ENCODE peak calls at places on chromosomes 11 and 22, in ten cellular contexts. K is heart left ventricle, T is body of pancreas, M is dorsolateral prefrontal cortex, X is endothelial cell, Q is nephron progenitor cell, Y is epithelial cell of esophagus, P is foreskin fibroblast, C is left ventricle myocardium inferior, L is B cell. O is an unnamed sample.

GRCh38 chr22:23216331-23217170 is 36.2 kb downstream of the BCR start:
- DNase-seq in K (no peak), T (no peak), M (peak), X (no peak), Q (no peak), Y (no peak), P (no peak), C (no peak), L (peak), O (peak)

GRCh38 chr11:112795142-112795815 is 165.9 kb upstream of the NCAM1 start:
- DNase-seq in K (no peak), T (peak), M (no peak), X (peak), Q (peak), Y (peak), P (peak), C (no peak), L (peak), O (no peak)

GRCh38 chr22:43000441-43001175 is 14.3 kb downstream of the PACSIN2 start:
- DNase-seq in K (no peak), T (no peak), M (no peak), X (no peak), Q (no peak), Y (peak), P (peak), C (no peak), L (no peak), O (no peak)

GRCh38 chr11:16739326-16739875 is 954 bp downstream of the C11orf58 start:
- DNase-seq in K (no peak), T (no peak), M (no peak), X (no peak), Q (no peak), Y (no peak), P (no peak), C (no peak), L (no peak), O (no peak)

GRCh38 chr11:66015094-66015881 is 3.5 kb downstream of the CST6 start:
- DNase-seq in K (peak), T (no peak), M (no peak), X (no peak), Q (no peak), Y (no peak), P (peak), C (peak), L (no peak), O (no peak)

GRCh38 chr22:17785185-17786184 is 11.2 kb upstream of the BID start:
- DNase-seq in K (no peak), T (peak), M (no peak), X (peak), Q (peak), Y (peak), P (no peak), C (peak), L (peak), O (peak)

GRCh38 chr22:46233231-46233630 is 16.9 kb downstream of the CDPF1 start:
- DNase-seq in K (peak), T (peak), M (no peak), X (no peak), Q (no peak), Y (peak), P (no peak), C (peak), L (no peak), O (no peak)

GRCh38 chr11:99682171-99682570 is 661.4 kb downstream of the CNTN5 start:
- DNase-seq in K (no peak), T (no peak), M (no peak), X (no peak), Q (no peak), Y (no peak), P (no peak), C (no peak), L (no peak), O (no peak)

GRCh38 chr22:44567846-44568493 is 69.9 kb upstream of the RTL6 start:
- DNase-seq in K (no peak), T (peak), M (no peak), X (peak), Q (peak), Y (peak), P (peak), C (no peak), L (peak), O (no peak)

GRCh38 chr11:46330887-46331652 is 16.2 kb upstream of the DGKZ start:
- DNase-seq in K (no peak), T (no peak), M (no peak), X (no peak), Q (no peak), Y (no peak), P (no peak), C (no peak), L (no peak), O (no peak)

GRCh38 chr11:19827399-19828135 is 114.9 kb downstream of the NAV2 start:
- DNase-seq in K (no peak), T (no peak), M (no peak), X (no peak), Q (no peak), Y (peak), P (no peak), C (no peak), L (no peak), O (no peak)

GRCh38 chr22:21966643-21967516 is 14.2 kb upstream of the PPM1F start:
- DNase-seq in K (no peak), T (no peak), M (no peak), X (no peak), Q (no peak), Y (no peak), P (no peak), C (no peak), L (no peak), O (no peak)

GRCh38 chr22:21762712-21763581 is 27.4 kb upstream of the YPEL1 start:
- DNase-seq in K (no peak), T (no peak), M (no peak), X (no peak), Q (no peak), Y (peak), P (no peak), C (no peak), L (no peak), O (no peak)

GRCh38 chr11:12472401-12473065 is 95.2 kb downstream of the PARVA start:
- DNase-seq in K (no peak), T (no peak), M (no peak), X (no peak), Q (no peak), Y (no peak), P (no peak), C (no peak), L (no peak), O (no peak)

GRCh38 chr11:8905528-8906165 is 5.3 kb upstream of the AKIP1 start:
- DNase-seq in K (no peak), T (no peak), M (no peak), X (no peak), Q (no peak), Y (peak), P (peak), C (no peak), L (no peak), O (no peak)

GRCh38 chr11:90874281-90874680 is 651.4 kb upstream of the CHORDC1 start:
- DNase-seq in K (no peak), T (no peak), M (no peak), X (no peak), Q (no peak), Y (peak), P (no peak), C (no peak), L (no peak), O (no peak)

DNA sequence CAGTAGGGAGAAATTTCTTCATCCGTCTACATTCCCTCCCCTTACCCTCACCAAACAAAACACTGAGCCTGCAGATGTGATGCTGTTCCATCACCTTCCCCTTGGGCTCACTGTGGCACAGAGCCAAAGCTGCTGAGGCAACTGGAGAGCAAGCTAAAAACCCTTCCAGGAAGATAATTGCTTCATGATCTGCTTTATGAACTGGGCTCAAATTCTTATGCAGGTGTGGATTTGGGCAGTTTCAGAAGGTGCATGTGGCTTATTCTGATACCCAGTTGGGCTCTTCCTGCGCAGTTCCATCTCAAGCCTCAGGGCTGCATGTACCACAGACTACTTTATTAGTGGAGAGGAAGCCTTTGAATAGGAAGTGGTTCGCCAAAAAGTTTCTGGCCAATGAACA is 58.3 kb downstream of the AAMDC start:
- DNase-seq in K (peak), T (peak), M (no peak), X (no peak), Q (no peak), Y (peak), P (no peak), C (peak), L (peak), O (no peak)
- TF ChIP-seq CTCF in K (no peak), T (no peak), M (no peak), X (no peak), Q (no peak), Y (no peak), P (no peak), C (no peak), L (no peak), O (no peak)

GRCh38 chr11:119641991-119642745 is 86.8 kb downstream of the NECTIN1 start:
- DNase-seq in K (no peak), T (peak), M (no peak), X (no peak), Q (no peak), Y (peak), P (no peak), C (no peak), L (peak), O (no peak)
- TF ChIP-seq CTCF in K (peak), T (peak), M (peak), X (peak), Q (peak), Y (peak), P (peak), C (peak), L (peak), O (peak)

GRCh38 chr11:27392278-27392677 is 29.3 kb upstream of the CCDC34 start:
- DNase-seq in K (no peak), T (no peak), M (no peak), X (no peak), Q (no peak), Y (no peak), P (no peak), C (no peak), L (no peak), O (no peak)

GRCh38 chr11:27388869-27389268 is 25.9 kb upstream of the CCDC34 start:
- DNase-seq in K (no peak), T (no peak), M (no peak), X (no peak), Q (no peak), Y (no peak), P (no peak), C (no peak), L (no peak), O (no peak)

GRCh38 chr11:27391336-27392015 is 28.5 kb upstream of the CCDC34 start:
- DNase-seq in K (no peak), T (no peak), M (no peak), X (no peak), Q (no peak), Y (peak), P (no peak), C (no peak), L (no peak), O (peak)

GRCh38 chr11:27390959-27391326 is 27.9 kb upstream of the CCDC34 start:
- DNase-seq in K (no peak), T (no peak), M (no peak), X (no peak), Q (no peak), Y (no peak), P (no peak), C (no peak), L (no peak), O (no peak)

GRCh38 chr11:27390318-27390958 is 27.4 kb upstream of the CCDC34 start:
- DNase-seq in K (no peak), T (no peak), M (no peak), X (no peak), Q (no peak), Y (no peak), P (no peak), C (no peak), L (no peak), O (no peak)
- TF ChIP-seq CTCF in K (no peak), T (no peak), M (no peak), X (no peak), Q (no peak), Y (no peak), P (no peak), C (no peak), L (no peak), O (no peak)

GRCh38 chr11:3203221-3204043 is 15.2 kb downstream of the MRGPRG start:
- DNase-seq in K (no peak), T (peak), M (peak), X (no peak), Q (peak), Y (peak), P (peak), C (peak), L (no peak), O (peak)
- TF ChIP-seq CTCF in K (no peak), T (no peak), M (no peak), X (no peak), Q (no peak), Y (no peak), P (no peak), C (peak), L (no peak), O (no peak)

GRCh38 chr11:58286249-58286648 is 18.2 kb upstream of the OR10W1 start:
- DNase-seq in K (no peak), T (no peak), M (no peak), X (peak), Q (no peak), Y (peak), P (peak), C (no peak), L (peak), O (no peak)
- TF ChIP-seq CTCF in K (peak), T (peak), M (no peak), X (no peak), Q (peak), Y (peak), P (peak), C (peak), L (no peak), O (peak)

GRCh38 chr11:131884461-131885073 is 514.2 kb downstream of the NTM start:
- DNase-seq in K (no peak), T (no peak), M (no peak), X (no peak), Q (no peak), Y (no peak), P (no peak), C (no peak), L (no peak), O (no peak)
- TF ChIP-seq CTCF in K (no peak), T (no peak), M (no peak), X (no peak), Q (no peak), Y (no peak), P (no peak), C (no peak), L (no peak), O (no peak)

GRCh38 chr11:134349802-134350355 is 18.1 kb downstream of the GLB1L2 start:
- DNase-seq in K (no peak), T (no peak), M (no peak), X (no peak), Q (no peak), Y (no peak), P (no peak), C (no peak), L (no peak), O (no peak)

GRCh38 chr11:134347441-134347840 is 15.7 kb downstream of the GLB1L2 start:
- DNase-seq in K (no peak), T (no peak), M (no peak), X (no peak), Q (no peak), Y (no peak), P (no peak), C (no peak), L (no peak), O (peak)

GRCh38 chr11:134349109-134349801 is 17.5 kb downstream of the GLB1L2 start:
- DNase-seq in K (no peak), T (no peak), M (no peak), X (no peak), Q (no peak), Y (no peak), P (no peak), C (no peak), L (no peak), O (no peak)

GRCh38 chr11:134352111-134352510 is 20.3 kb downstream of the GLB1L2 start:
- DNase-seq in K (no peak), T (no peak), M (no peak), X (no peak), Q (no peak), Y (no peak), P (no peak), C (no peak), L (no peak), O (no peak)

GRCh38 chr11:134350381-134350780 is 18.6 kb downstream of the GLB1L2 start:
- DNase-seq in K (no peak), T (no peak), M (no peak), X (no peak), Q (no peak), Y (no peak), P (no peak), C (no peak), L (no peak), O (no peak)
- TF ChIP-seq CTCF in K (no peak), T (no peak), M (no peak), X (no peak), Q (no peak), Y (no peak), P (no peak), C (no peak), L (no peak), O (no peak)

GRCh38 chr22:36406721-36407120 is 19.0 kb upstream of the MYH9 start:
- DNase-seq in K (no peak), T (no peak), M (no peak), X (no peak), Q (no peak), Y (no peak), P (no peak), C (no peak), L (no peak), O (no peak)

GRCh38 chr22:36413022-36413770 is 25.4 kb upstream of the MYH9 start:
- DNase-seq in K (no peak), T (peak), M (no peak), X (no peak), Q (no peak), Y (peak), P (no peak), C (no peak), L (no peak), O (no peak)

GRCh38 chr22:36411589-36412258 is 24.0 kb upstream of the MYH9 start:
- DNase-seq in K (no peak), T (peak), M (no peak), X (no peak), Q (no peak), Y (peak), P (no peak), C (no peak), L (no peak), O (peak)

GRCh38 chr22:36409067-36409466 is 21.3 kb upstream of the MYH9 start:
- DNase-seq in K (no peak), T (no peak), M (no peak), X (no peak), Q (no peak), Y (no peak), P (no peak), C (no peak), L (no peak), O (no peak)

GRCh38 chr22:36409911-36410756 is 22.4 kb upstream of the MYH9 start:
- DNase-seq in K (peak), T (peak), M (peak), X (peak), Q (peak), Y (peak), P (no peak), C (peak), L (peak), O (peak)
- TF ChIP-seq CTCF in K (no peak), T (peak), M (no peak), X (peak), Q (no peak), Y (peak), P (no peak), C (no peak), L (no peak), O (no peak)

GRCh38 chr11:88543902-88544655 is 206.5 kb upstream of the CTSC start:
- DNase-seq in K (peak), T (peak), M (peak), X (peak), Q (peak), Y (peak), P (peak), C (peak), L (peak), O (peak)

GRCh38 chr11:88544656-88545280 is 207.2 kb upstream of the CTSC start:
- DNase-seq in K (no peak), T (no peak), M (no peak), X (no peak), Q (no peak), Y (no peak), P (peak), C (no peak), L (no peak), O (no peak)
- TF ChIP-seq CTCF in K (no peak), T (no peak), M (peak), X (no peak), Q (peak), Y (no peak), P (no peak), C (no peak), L (peak), O (no peak)

DNA sequence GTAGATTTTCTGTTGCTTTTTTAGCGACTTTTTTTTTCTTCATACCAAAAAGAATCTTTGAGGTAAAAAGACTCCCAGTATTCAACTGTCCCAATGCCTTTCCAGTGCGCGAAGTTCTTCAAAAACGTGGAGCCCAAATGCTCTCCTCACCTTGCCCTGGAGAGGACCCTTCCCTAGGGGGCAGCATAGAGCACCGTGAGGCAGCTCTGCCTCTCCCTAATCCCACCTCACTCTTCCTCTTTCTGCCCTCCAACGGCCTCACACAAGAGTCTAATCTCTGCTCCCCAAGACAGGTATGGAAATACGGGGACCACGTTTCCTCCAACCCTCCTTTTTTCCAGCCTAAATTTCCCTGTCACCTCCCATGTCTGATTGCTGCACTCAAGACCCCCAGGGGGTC is 117.5 kb upstream of the ALX4 start:
- DNase-seq in K (no peak), T (no peak), M (no peak), X (no peak), Q (peak), Y (no peak), P (no peak), C (no peak), L (peak), O (no peak)
- TF ChIP-seq CTCF in K (no peak), T (no peak), M (no peak), X (no peak), Q (peak), Y (no peak), P (peak), C (peak), L (peak), O (no peak)